ENCODE peak calls at places on chromosomes 12 and 14, in ten cellular contexts. Y is progenitor cell of endocrine pancreas, J is colonic mucosa, V is B cell, K is NB4, E is SW 1271, I is Daoy, N is GM03348, L is K562, G is NCI-H446. A is an unnamed sample.

GRCh38 chr12:1457901-1458300 is 136.5 kb downstream of the FBXL14 start:
- DNase-seq in Y (no peak), J (no peak), V (no peak), K (no peak), E (peak; percentile 48), I (peak; percentile 51), N (peak; percentile 88), L (no peak), G (no peak), A (peak; percentile 95)

GRCh38 chr14:98997526-98998205 is 274.3 kb downstream of the BCL11B start:
- DNase-seq in Y (no peak), J (no peak), V (no peak), K (no peak), E (no peak), I (no peak), N (no peak), L (no peak), G (no peak), A (no peak)

GRCh38 chr14:68580676-68581075 is 212.2 kb downstream of the ZFP36L1 start:
- DNase-seq in Y (no peak), J (no peak), V (no peak), K (no peak), E (no peak), I (no peak), N (no peak), L (no peak), G (no peak), A (no peak)

GRCh38 chr14:76676539-76676938 is 84.7 kb upstream of the VASH1 start:
- DNase-seq in Y (no peak), J (no peak), V (no peak), K (no peak), E (no peak), I (no peak), N (no peak), L (no peak), G (no peak), A (no peak)

GRCh38 chr12:69459477-69459876 is 10.7 kb upstream of the FRS2 start:
- DNase-seq in Y (no peak), J (no peak), V (no peak), K (no peak), E (no peak), I (no peak), N (no peak), L (no peak), G (no peak), A (no peak)

GRCh38 chr14:61491224-61491623 is 169.8 kb downstream of the PRKCH start:
- DNase-seq in Y (no peak), J (no peak), V (no peak), K (no peak), E (no peak), I (no peak), N (no peak), L (no peak), G (no peak), A (no peak)

GRCh38 chr14:60722163-60722835 is 1.9 kb downstream of the SIX4 start:
- DNase-seq in Y (peak; percentile 68), J (no peak), V (no peak), K (peak; percentile 62), E (peak; percentile 33), I (peak; percentile 82), N (peak; percentile 73), L (peak; percentile 18), G (no peak), A (peak; percentile 67)

GRCh38 chr12:29655861-29656260 is 127.9 kb downstream of the TMTC1 start:
- DNase-seq in Y (no peak), J (no peak), V (no peak), K (no peak), E (no peak), I (no peak), N (no peak), L (no peak), G (peak; percentile 1), A (no peak)

GRCh38 chr14:95901014-95901413 is 24.4 kb downstream of the TUNAR start:
- DNase-seq in Y (no peak), J (no peak), V (no peak), K (no peak), E (no peak), I (peak; percentile 82), N (peak; percentile 79), L (no peak), G (no peak), A (peak; percentile 5)

GRCh38 chr14:23095196-23096108 is at the start of gene C14orf119:
- DNase-seq in Y (peak; percentile 98), J (peak; percentile 100), V (peak; percentile 99), K (peak; percentile 99), E (no peak), I (peak; percentile 99), N (peak; percentile 98), L (peak; percentile 88), G (no peak), A (peak; percentile 98)

GRCh38 chr12:78407722-78408121 is 456.9 kb upstream of the SYT1 start:
- DNase-seq in Y (no peak), J (no peak), V (no peak), K (no peak), E (no peak), I (no peak), N (no peak), L (no peak), G (no peak), A (peak; percentile 12)

GRCh38 chr12:52949413-52950331 is 754 bp downstream of the KRT18 start:
- DNase-seq in Y (peak; percentile 56), J (peak; percentile 90), V (no peak), K (peak; percentile 79), E (peak; percentile 98), I (peak; percentile 97), N (no peak), L (peak; percentile 83), G (no peak), A (peak; percentile 54)